ENCODE peak calls at places on chromosomes 12 and 14, in four cellular contexts. C, X, Z and M are unnamed samples.

GRCh38 chr14:66476964-66477363 is 9.2 kb upstream of the CCDC196 start:
- DNase-seq in X (no peak), C (no peak), Z (peak), M (no peak)

GRCh38 chr14:101444116-101444515 is 117.2 kb upstream of the DIO3 start:
- DNase-seq in C (peak), X (no peak), Z (no peak), M (no peak)

GRCh38 chr12:55955800-55956508 is 9.9 kb downstream of the PMEL start:
- DNase-seq in X (no peak), C (peak), Z (peak), M (peak)

GRCh38 chr12:109433618-109434017 is 43.5 kb downstream of the KCTD10 start:
- DNase-seq in X (no peak), Z (peak), C (peak), M (no peak)

GRCh38 chr12:60522684-60523083 is 926.9 kb downstream of the SLC16A7 start:
- DNase-seq in X (no peak), C (no peak), Z (no peak), M (no peak)

GRCh38 chr14:102654298-102654697 is 61.8 kb downstream of the RCOR1 start:
- DNase-seq in C (no peak), X (no peak), Z (no peak), M (no peak)

GRCh38 chr14:59238242-59238641 is 49.8 kb downstream of the DAAM1 start:
- DNase-seq in C (no peak), X (no peak), Z (no peak), M (no peak)

GRCh38 chr12:27970981-27971489 is 1.5 kb downstream of the PTHLH start:
- DNase-seq in X (no peak), C (no peak), Z (no peak), M (no peak)

GRCh38 chr12:5441497-5442236 is 9.8 kb downstream of the NTF3 start:
- DNase-seq in Z (no peak), X (no peak), C (no peak), M (no peak)

GRCh38 chr12:95201056-95201670 is 16.1 kb downstream of the FGD6 start:
- DNase-seq in X (no peak), C (peak), Z (no peak), M (no peak)

GRCh38 chr12:31590730-31591307 is at the start of gene DENND5B:
- DNase-seq in X (no peak), C (peak), Z (peak), M (peak)

GRCh38 chr12:63882844-63883243 is 38.3 kb downstream of the SRGAP1 start:
- DNase-seq in X (no peak), C (no peak), Z (no peak), M (no peak)

GRCh38 chr12:71662861-71663560 is 637 bp downstream of the ZFC3H1 start:
- DNase-seq in X (no peak), Z (peak), C (peak), M (peak)

GRCh38 chr12:30466093-30466492 is 229.6 kb downstream of the IPO8 start:
- DNase-seq in Z (no peak), X (no peak), C (no peak), M (no peak)

GRCh38 chr12:108080363-108080762 is 48.7 kb upstream of the WSCD2 start:
- DNase-seq in X (no peak), C (no peak), Z (no peak), M (no peak)

GRCh38 chr12:29796823-29797263 is 13.1 kb upstream of the TMTC1 start:
- DNase-seq in C (no peak), Z (no peak), X (no peak), M (no peak)

DNA sequence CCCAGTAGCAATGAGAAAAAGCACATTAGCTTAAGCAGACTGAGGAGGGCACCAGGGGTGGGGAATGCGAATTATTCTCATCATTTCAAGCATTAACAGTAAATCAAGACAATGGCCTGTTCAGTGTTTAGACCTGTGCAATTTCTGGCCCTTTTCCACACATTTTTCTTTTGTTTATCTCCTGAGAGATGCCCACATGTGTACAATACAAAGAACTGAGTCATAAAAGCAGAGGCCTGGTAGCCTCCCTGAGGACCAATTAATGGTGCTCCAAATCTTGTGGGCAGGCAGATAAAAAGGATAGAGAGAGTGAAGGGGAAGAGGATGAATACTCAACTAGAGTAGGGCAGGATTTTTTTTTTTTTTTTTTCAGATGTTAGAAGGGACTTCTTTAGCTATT is 480.8 kb downstream of the RERGL start:
- DNase-seq in C (no peak), Z (no peak), X (no peak), M (no peak)
- TF ChIP-seq POLR2AphosphoS2 in C (no peak), Z (no peak), X (no peak), M (no peak)

GRCh38 chr14:20681348-20682126 is 2.8 kb upstream of the RNASE4 start:
- DNase-seq in Z (peak), C (peak), X (peak), M (peak)
- TF ChIP-seq POLR2AphosphoS2 in Z (no peak), C (no peak), X (no peak), M (no peak)

DNA sequence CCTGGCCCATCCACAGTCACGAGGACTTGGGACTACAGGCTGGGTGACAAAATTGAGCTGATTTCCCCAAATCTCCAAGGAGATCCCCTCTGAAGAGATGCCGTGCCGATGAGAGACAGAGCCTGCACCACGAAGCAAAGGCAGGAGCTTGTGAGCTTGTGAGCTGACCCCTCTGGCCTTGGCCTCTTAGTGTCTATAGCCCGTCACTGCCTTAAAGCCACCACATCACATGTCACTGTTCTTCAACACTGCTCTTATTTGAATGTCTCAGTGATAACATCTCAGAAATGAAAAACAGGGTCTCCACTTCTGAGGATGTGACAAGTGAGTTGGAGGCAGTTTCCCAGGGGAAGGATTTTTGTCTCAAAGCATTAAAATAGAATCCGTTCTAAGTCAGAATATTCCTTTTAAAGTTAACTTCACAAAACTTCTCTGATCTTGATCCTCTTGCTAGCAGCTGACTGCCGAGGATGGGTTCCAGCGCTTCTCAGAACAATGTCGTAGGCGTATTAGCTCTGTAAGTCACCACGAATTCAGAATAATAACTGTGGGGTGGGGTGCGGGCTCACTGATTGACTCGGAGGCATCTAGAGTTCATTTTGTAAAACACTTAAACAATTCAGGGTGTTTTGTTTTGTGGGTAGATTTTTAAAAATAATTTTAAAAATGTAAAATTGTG is 37.5 kb downstream of the CHST11 start:
- DNase-seq in Z (peak), C (no peak), X (peak), M (no peak)
- TF ChIP-seq POLR2AphosphoS2 in Z (no peak), C (no peak), X (no peak), M (no peak)

DNA sequence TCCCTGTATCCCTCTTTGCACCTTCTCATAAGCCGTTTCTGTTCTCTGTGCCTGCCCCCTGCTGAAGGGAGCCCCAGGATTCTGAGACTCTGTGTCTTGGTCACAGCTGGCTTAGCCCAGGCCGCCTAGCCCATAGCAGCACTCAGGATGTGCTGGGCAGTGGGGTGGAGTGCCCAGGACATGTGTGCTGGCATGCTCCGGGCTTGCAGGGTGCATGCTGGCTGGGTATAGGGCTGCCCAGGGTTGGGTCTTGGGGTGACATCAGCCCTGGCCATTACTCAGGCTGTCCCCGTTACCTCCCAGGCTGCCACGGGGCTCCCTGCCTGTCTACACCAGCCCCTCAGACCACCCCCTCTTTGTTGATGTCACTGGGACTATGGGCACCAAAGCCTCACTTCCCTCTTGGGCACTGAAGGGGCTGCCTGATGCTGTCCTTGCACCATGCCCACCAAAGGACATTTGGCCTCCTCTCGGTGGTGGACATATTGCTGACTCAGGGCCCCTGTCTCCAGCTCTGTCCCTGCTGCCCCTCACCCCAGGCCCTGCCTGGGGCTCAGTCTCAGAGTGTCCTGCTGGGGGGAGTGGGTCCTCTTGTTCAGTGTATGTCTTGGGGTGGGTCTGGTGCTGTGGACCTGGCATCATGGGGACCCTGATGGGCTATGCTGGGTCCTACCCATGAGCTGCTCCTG is 2.4 kb downstream of the CEP170B start:
- DNase-seq in Z (no peak), C (no peak), X (no peak), M (no peak)
- TF ChIP-seq POLR2AphosphoS2 in Z (no peak), C (no peak), X (no peak), M (no peak)

GRCh38 chr12:52178443-52178842 is 13.4 kb downstream of the KRT80 start:
- DNase-seq in X (no peak), C (no peak), Z (no peak), M (no peak)

GRCh38 chr12:52173526-52173925 is 18.3 kb downstream of the KRT80 start:
- DNase-seq in Z (no peak), C (no peak), X (no peak), M (no peak)

GRCh38 chr12:52178984-52179383 is 12.8 kb downstream of the KRT80 start:
- DNase-seq in X (no peak), Z (no peak), C (no peak), M (no peak)

GRCh38 chr12:52172956-52173355 is 18.9 kb downstream of the KRT80 start:
- DNase-seq in Z (no peak), X (no peak), C (no peak), M (no peak)

GRCh38 chr12:52175411-52176350 is 16.1 kb downstream of the KRT80 start:
- DNase-seq in C (no peak), Z (no peak), X (no peak), M (peak)
- TF ChIP-seq POLR2AphosphoS2 in C (no peak), Z (no peak), X (no peak), M (no peak)

DNA sequence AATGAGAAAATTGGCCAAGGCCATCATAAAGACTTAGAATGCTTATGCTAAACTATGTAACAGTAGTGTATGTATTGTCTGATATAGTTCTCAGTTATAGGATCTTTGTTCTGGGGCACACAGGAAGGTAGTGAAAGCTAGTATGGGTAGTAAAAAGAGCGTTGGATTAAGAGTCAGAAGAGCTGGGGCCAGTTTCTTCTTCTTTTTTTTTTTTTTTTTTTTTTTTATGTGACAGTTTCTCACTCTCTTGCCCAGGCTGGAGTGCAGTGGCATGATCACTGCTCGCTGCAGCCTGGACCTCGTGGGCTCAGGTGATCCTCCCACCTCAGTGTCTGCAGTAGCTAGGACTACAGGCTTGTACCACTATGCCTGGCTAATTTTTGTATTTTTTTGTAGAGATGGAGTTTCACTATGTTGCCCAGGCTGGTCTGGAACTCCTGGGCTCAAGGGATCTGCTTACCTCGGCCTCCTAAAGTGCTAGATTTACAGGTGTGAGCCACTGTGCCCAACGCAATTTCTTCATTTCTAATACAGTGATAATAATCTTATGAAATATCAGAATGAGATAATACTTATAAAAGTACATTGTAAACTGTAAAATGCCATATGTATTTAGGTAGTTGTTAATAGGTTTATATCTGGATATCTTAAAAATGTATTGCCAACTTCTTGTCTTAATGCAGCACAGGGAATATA is 7.4 kb downstream of the MDM2 start:
- DNase-seq in X (no peak), C (no peak), Z (no peak), M (no peak)
- TF ChIP-seq POLR2AphosphoS2 in X (peak), C (no peak), Z (no peak), M (no peak)